ENCODE peak calls at places on chromosome 10, in five cellular contexts. One of them, this sample, is unnamed.

GRCh38 chr10:775245-776075 is 86.0 kb upstream of the DIP2C start:
- DNase-seq in AG04450: no peak
- DNase-seq in SW 1271: no peak
- DNase-seq in WTC11: peak
- DNase-seq in iPS-NIHi11: peak
- DNase-seq in this sample: no peak

GRCh38 chr10:76973091-76973514 is 664.5 kb downstream of the KCNMA1 start:
- DNase-seq in iPS-NIHi11: no peak
- DNase-seq in SW 1271: no peak
- DNase-seq in WTC11: no peak
- DNase-seq in AG04450: no peak
- DNase-seq in this sample: no peak

GRCh38 chr10:50596456-50596855 is 27.3 kb downstream of the SGMS1 start:
- DNase-seq in SW 1271: no peak
- DNase-seq in iPS-NIHi11: no peak
- DNase-seq in WTC11: no peak
- DNase-seq in AG04450: no peak
- DNase-seq in this sample: no peak

GRCh38 chr10:127016331-127016730 is 111.1 kb downstream of the DOCK1 start:
- DNase-seq in SW 1271: no peak
- DNase-seq in WTC11: no peak
- DNase-seq in iPS-NIHi11: no peak
- DNase-seq in AG04450: no peak
- DNase-seq in this sample: no peak

GRCh38 chr10:92914478-92915066 is 66.3 kb downstream of the EXOC6 start:
- DNase-seq in iPS-NIHi11: peak
- DNase-seq in WTC11: peak
- DNase-seq in AG04450: peak
- DNase-seq in SW 1271: peak
- DNase-seq in this sample: no peak

GRCh38 chr10:11064832-11065231 is 47.2 kb downstream of the CELF2 start:
- DNase-seq in WTC11: no peak
- DNase-seq in SW 1271: no peak
- DNase-seq in AG04450: no peak
- DNase-seq in iPS-NIHi11: no peak
- DNase-seq in this sample: no peak

GRCh38 chr10:10967502-10967901 is 50.2 kb upstream of the CELF2 start:
- DNase-seq in SW 1271: no peak
- DNase-seq in WTC11: no peak
- DNase-seq in AG04450: no peak
- DNase-seq in iPS-NIHi11: no peak
- DNase-seq in this sample: no peak

GRCh38 chr10:62818426-62819011 is 2.4 kb upstream of the EGR2 start:
- DNase-seq in AG04450: no peak
- DNase-seq in WTC11: peak
- DNase-seq in SW 1271: no peak
- DNase-seq in iPS-NIHi11: peak
- DNase-seq in this sample: peak

GRCh38 chr10:11472158-11472753 is 139.2 kb downstream of the USP6NL start:
- DNase-seq in SW 1271: peak
- DNase-seq in AG04450: peak
- DNase-seq in iPS-NIHi11: peak
- DNase-seq in WTC11: peak
- DNase-seq in this sample: no peak

GRCh38 chr10:71584461-71584860 is 135.1 kb downstream of the C10orf105 start:
- DNase-seq in SW 1271: no peak
- DNase-seq in AG04450: no peak
- DNase-seq in iPS-NIHi11: no peak
- DNase-seq in WTC11: no peak
- DNase-seq in this sample: no peak

GRCh38 chr10:83542774-83543291 is 596.5 kb upstream of the GHITM start:
- DNase-seq in SW 1271: no peak
- DNase-seq in iPS-NIHi11: no peak
- DNase-seq in WTC11: no peak
- DNase-seq in AG04450: no peak
- DNase-seq in this sample: no peak

GRCh38 chr10:69057261-69057950 is 30.5 kb upstream of the SRGN start:
- DNase-seq in AG04450: no peak
- DNase-seq in WTC11: no peak
- DNase-seq in iPS-NIHi11: no peak
- DNase-seq in SW 1271: no peak
- DNase-seq in this sample: no peak

GRCh38 chr10:1739751-1740150 is 2.4 kb upstream of the ADARB2 start:
- DNase-seq in SW 1271: no peak
- DNase-seq in WTC11: no peak
- DNase-seq in AG04450: no peak
- DNase-seq in iPS-NIHi11: no peak
- DNase-seq in this sample: no peak

GRCh38 chr10:51073461-51074237 is 638 bp upstream of the PRKG1 start:
- DNase-seq in SW 1271: peak
- DNase-seq in WTC11: peak
- DNase-seq in AG04450: no peak
- DNase-seq in iPS-NIHi11: peak
- DNase-seq in this sample: no peak

GRCh38 chr10:80199828-80200227 is 5.5 kb downstream of the ANXA11 start:
- DNase-seq in iPS-NIHi11: no peak
- DNase-seq in WTC11: no peak
- DNase-seq in SW 1271: no peak
- DNase-seq in AG04450: no peak
- DNase-seq in this sample: no peak

GRCh38 chr10:12198156-12198555 is 2.2 kb downstream of the CDC123 start:
- DNase-seq in iPS-NIHi11: no peak
- DNase-seq in WTC11: no peak
- DNase-seq in AG04450: no peak
- DNase-seq in SW 1271: no peak
- DNase-seq in this sample: no peak

GRCh38 chr10:103278862-103279298 is 1.9 kb downstream of the INA start:
- DNase-seq in SW 1271: peak
- DNase-seq in AG04450: no peak
- DNase-seq in iPS-NIHi11: peak
- DNase-seq in WTC11: peak
- DNase-seq in this sample: peak

GRCh38 chr10:34808789-34809745 is 6.0 kb downstream of the PARD3 start:
- DNase-seq in SW 1271: no peak
- DNase-seq in iPS-NIHi11: no peak
- DNase-seq in WTC11: peak
- DNase-seq in AG04450: no peak
- DNase-seq in this sample: no peak

GRCh38 chr10:17430647-17431355 is 23.6 kb downstream of the ST8SIA6 start:
- DNase-seq in iPS-NIHi11: peak
- DNase-seq in SW 1271: peak
- DNase-seq in WTC11: peak
- DNase-seq in AG04450: peak
- DNase-seq in this sample: peak

GRCh38 chr10:88651131-88651541 is 13.1 kb upstream of the LIPF start:
- DNase-seq in WTC11: no peak
- DNase-seq in iPS-NIHi11: no peak
- DNase-seq in SW 1271: peak
- DNase-seq in AG04450: peak
- DNase-seq in this sample: no peak

GRCh38 chr10:124285587-124286527 is 132.9 kb downstream of the OAT start:
- DNase-seq in SW 1271: no peak
- DNase-seq in AG04450: no peak
- DNase-seq in iPS-NIHi11: no peak
- DNase-seq in WTC11: peak
- DNase-seq in this sample: no peak

GRCh38 chr10:71339796-71340589 is 20.9 kb downstream of the SLC29A3 start:
- DNase-seq in AG04450: no peak
- DNase-seq in SW 1271: no peak
- DNase-seq in WTC11: no peak
- DNase-seq in iPS-NIHi11: no peak
- DNase-seq in this sample: no peak

GRCh38 chr10:103986360-103986759 is 19.4 kb downstream of the SLK start:
- DNase-seq in WTC11: no peak
- DNase-seq in iPS-NIHi11: no peak
- DNase-seq in AG04450: no peak
- DNase-seq in SW 1271: no peak
- DNase-seq in this sample: no peak